ENCODE peak calls at places on chromosomes 1 and 21, in six cellular contexts. One of them, this sample, is unnamed.

GRCh38 chr1:13828454-13829151 is 128.6 kb downstream of the PRDM2 start:
- DNase-seq in GM12865: peak
- DNase-seq in cardiac fibroblast: peak
- DNase-seq in mucosa of descending colon: peak
- DNase-seq in AG09309: no peak
- DNase-seq in choroid plexus epithelial cell: peak
- DNase-seq in this sample: peak

GRCh38 chr1:37764888-37765441 is at the start of gene EPHA10:
- DNase-seq in choroid plexus epithelial cell: no peak
- DNase-seq in GM12865: no peak
- DNase-seq in cardiac fibroblast: no peak
- DNase-seq in AG09309: no peak
- DNase-seq in mucosa of descending colon: no peak
- DNase-seq in this sample: no peak

GRCh38 chr1:154446292-154446691 is 41.1 kb downstream of the IL6R start:
- DNase-seq in mucosa of descending colon: no peak
- DNase-seq in choroid plexus epithelial cell: peak
- DNase-seq in AG09309: peak
- DNase-seq in GM12865: no peak
- DNase-seq in cardiac fibroblast: peak
- DNase-seq in this sample: no peak

GRCh38 chr1:62436039-62436465 is 797 bp upstream of the USP1 start:
- DNase-seq in choroid plexus epithelial cell: no peak
- DNase-seq in cardiac fibroblast: no peak
- DNase-seq in mucosa of descending colon: peak
- DNase-seq in GM12865: no peak
- DNase-seq in AG09309: no peak
- DNase-seq in this sample: peak

GRCh38 chr1:155226910-155227260 is 18.4 kb downstream of the MTX1 start:
- DNase-seq in choroid plexus epithelial cell: peak
- DNase-seq in cardiac fibroblast: peak
- DNase-seq in AG09309: no peak
- DNase-seq in mucosa of descending colon: peak
- DNase-seq in GM12865: peak
- DNase-seq in this sample: peak

GRCh38 chr1:88204111-88204510 is 480.0 kb upstream of the PKN2 start:
- DNase-seq in cardiac fibroblast: no peak
- DNase-seq in GM12865: no peak
- DNase-seq in choroid plexus epithelial cell: no peak
- DNase-seq in mucosa of descending colon: no peak
- DNase-seq in AG09309: no peak
- DNase-seq in this sample: no peak

GRCh38 chr1:89719502-89720306 is 86.8 kb downstream of the LRRC8C start:
- DNase-seq in cardiac fibroblast: peak
- DNase-seq in AG09309: no peak
- DNase-seq in mucosa of descending colon: no peak
- DNase-seq in GM12865: peak
- DNase-seq in choroid plexus epithelial cell: peak
- DNase-seq in this sample: peak

GRCh38 chr1:150922519-150922975 is 3.6 kb upstream of the SETDB1 start:
- DNase-seq in mucosa of descending colon: peak
- DNase-seq in AG09309: peak
- DNase-seq in choroid plexus epithelial cell: peak
- DNase-seq in cardiac fibroblast: peak
- DNase-seq in GM12865: peak
- DNase-seq in this sample: peak

GRCh38 chr1:82367456-82367855 is 566.7 kb downstream of the ADGRL2 start:
- DNase-seq in GM12865: no peak
- DNase-seq in AG09309: no peak
- DNase-seq in mucosa of descending colon: no peak
- DNase-seq in cardiac fibroblast: no peak
- DNase-seq in choroid plexus epithelial cell: no peak
- DNase-seq in this sample: no peak

GRCh38 chr1:50610563-50610962 is 187.3 kb upstream of the DMRTA2 start:
- DNase-seq in mucosa of descending colon: no peak
- DNase-seq in cardiac fibroblast: no peak
- DNase-seq in AG09309: no peak
- DNase-seq in choroid plexus epithelial cell: no peak
- DNase-seq in GM12865: peak
- DNase-seq in this sample: peak

GRCh38 chr1:180680558-180681144 is 48.8 kb downstream of the XPR1 start:
- DNase-seq in AG09309: no peak
- DNase-seq in GM12865: no peak
- DNase-seq in cardiac fibroblast: peak
- DNase-seq in mucosa of descending colon: no peak
- DNase-seq in choroid plexus epithelial cell: peak
- DNase-seq in this sample: peak

GRCh38 chr1:46248122-46248920 is 758 bp downstream of the RAD54L start:
- DNase-seq in mucosa of descending colon: peak
- DNase-seq in GM12865: peak
- DNase-seq in cardiac fibroblast: no peak
- DNase-seq in AG09309: no peak
- DNase-seq in choroid plexus epithelial cell: no peak
- DNase-seq in this sample: peak

GRCh38 chr1:210288106-210288505 is 40.6 kb upstream of the HHAT start:
- DNase-seq in cardiac fibroblast: no peak
- DNase-seq in choroid plexus epithelial cell: no peak
- DNase-seq in GM12865: no peak
- DNase-seq in mucosa of descending colon: no peak
- DNase-seq in AG09309: no peak
- DNase-seq in this sample: no peak

GRCh38 chr1:32128479-32128878 is 20.6 kb downstream of the KPNA6 start:
- DNase-seq in AG09309: no peak
- DNase-seq in cardiac fibroblast: no peak
- DNase-seq in mucosa of descending colon: no peak
- DNase-seq in choroid plexus epithelial cell: no peak
- DNase-seq in GM12865: no peak
- DNase-seq in this sample: no peak

GRCh38 chr21:32560896-32561295 is 24.4 kb downstream of the TCP10L start:
- DNase-seq in choroid plexus epithelial cell: no peak
- DNase-seq in cardiac fibroblast: no peak
- DNase-seq in mucosa of descending colon: no peak
- DNase-seq in AG09309: no peak
- DNase-seq in GM12865: no peak
- DNase-seq in this sample: no peak

GRCh38 chr1:234111458-234112142 is 207.1 kb downstream of the SLC35F3 start:
- DNase-seq in cardiac fibroblast: peak
- DNase-seq in choroid plexus epithelial cell: peak
- DNase-seq in GM12865: no peak
- DNase-seq in AG09309: no peak
- DNase-seq in mucosa of descending colon: no peak
- DNase-seq in this sample: peak
- TF ChIP-seq CTCF in cardiac fibroblast: no peak
- TF ChIP-seq CTCF in choroid plexus epithelial cell: no peak
- TF ChIP-seq CTCF in GM12865: no peak
- TF ChIP-seq CTCF in AG09309: peak
- TF ChIP-seq CTCF in mucosa of descending colon: no peak
- TF ChIP-seq CTCF in this sample: peak

GRCh38 chr21:44908908-44909307 is 11.8 kb downstream of the ITGB2 start:
- DNase-seq in mucosa of descending colon: no peak
- DNase-seq in GM12865: no peak
- DNase-seq in cardiac fibroblast: no peak
- DNase-seq in AG09309: no peak
- DNase-seq in choroid plexus epithelial cell: no peak
- DNase-seq in this sample: no peak
- H3K4me3 ChIP-seq in mucosa of descending colon: no peak
- H3K4me3 ChIP-seq in GM12865: no peak
- H3K4me3 ChIP-seq in cardiac fibroblast: no peak
- H3K4me3 ChIP-seq in AG09309: no peak
- H3K4me3 ChIP-seq in choroid plexus epithelial cell: no peak
- H3K4me3 ChIP-seq in this sample: no peak

GRCh38 chr21:41359289-41359688 is 2.5 kb upstream of the MX2 start:
- DNase-seq in choroid plexus epithelial cell: no peak
- DNase-seq in mucosa of descending colon: no peak
- DNase-seq in GM12865: no peak
- DNase-seq in cardiac fibroblast: no peak
- DNase-seq in AG09309: no peak
- DNase-seq in this sample: no peak

GRCh38 chr21:41361786-41362604 is at the start of gene MX2:
- DNase-seq in mucosa of descending colon: peak
- DNase-seq in cardiac fibroblast: peak
- DNase-seq in choroid plexus epithelial cell: peak
- DNase-seq in GM12865: peak
- DNase-seq in AG09309: peak
- DNase-seq in this sample: no peak

GRCh38 chr21:41358193-41359166 is 3.3 kb upstream of the MX2 start:
- DNase-seq in GM12865: no peak
- DNase-seq in AG09309: no peak
- DNase-seq in mucosa of descending colon: no peak
- DNase-seq in cardiac fibroblast: no peak
- DNase-seq in choroid plexus epithelial cell: no peak
- DNase-seq in this sample: no peak

GRCh38 chr21:41361053-41361785 is 608 bp upstream of the MX2 start:
- DNase-seq in mucosa of descending colon: no peak
- DNase-seq in AG09309: no peak
- DNase-seq in choroid plexus epithelial cell: no peak
- DNase-seq in cardiac fibroblast: no peak
- DNase-seq in GM12865: no peak
- DNase-seq in this sample: no peak

GRCh38 chr21:41360072-41360821 is 1.6 kb upstream of the MX2 start:
- DNase-seq in choroid plexus epithelial cell: peak
- DNase-seq in GM12865: no peak
- DNase-seq in mucosa of descending colon: peak
- DNase-seq in cardiac fibroblast: peak
- DNase-seq in AG09309: no peak
- DNase-seq in this sample: no peak
- TF ChIP-seq CTCF in choroid plexus epithelial cell: no peak
- TF ChIP-seq CTCF in GM12865: no peak
- TF ChIP-seq CTCF in mucosa of descending colon: no peak
- TF ChIP-seq CTCF in cardiac fibroblast: no peak
- TF ChIP-seq CTCF in AG09309: no peak
- TF ChIP-seq CTCF in this sample: no peak

GRCh38 chr1:111110197-111110899 is 29.5 kb downstream of the DRAM2 start:
- DNase-seq in cardiac fibroblast: peak
- DNase-seq in mucosa of descending colon: no peak
- DNase-seq in GM12865: no peak
- DNase-seq in AG09309: no peak
- DNase-seq in choroid plexus epithelial cell: peak
- DNase-seq in this sample: no peak
- H3K4me3 ChIP-seq in cardiac fibroblast: no peak
- H3K4me3 ChIP-seq in mucosa of descending colon: no peak
- H3K4me3 ChIP-seq in GM12865: no peak
- H3K4me3 ChIP-seq in AG09309: no peak
- H3K4me3 ChIP-seq in choroid plexus epithelial cell: no peak
- H3K4me3 ChIP-seq in this sample: no peak

This sample was measured in epithelial cell of esophagus.